ENCODE peak calls at places on chromosomes 13 and 19, in five cellular contexts. R, X, P, I and G are unnamed samples. For H3K36me3, the result is how much of the 10 kb centered on the place peaks cover.

GRCh38 chr19:10713317-10713716 is 4.6 kb upstream of the DNM2 start:
- DNase-seq in R (no peak), X (no peak), P (no peak), I (no peak), G (no peak)

GRCh38 chr13:38202730-38203129 is 146.9 kb upstream of the UFM1 start:
- DNase-seq in R (peak), X (no peak), P (no peak), I (no peak), G (no peak)

GRCh38 chr13:77994166-77994565 is 75.5 kb upstream of the EDNRB start:
- DNase-seq in R (no peak), X (no peak), P (no peak), I (no peak), G (no peak)

GRCh38 chr13:54733639-54734038 is 1705.0 kb downstream of the OLFM4 start:
- DNase-seq in R (no peak), X (peak), P (peak), I (no peak), G (no peak)

GRCh38 chr13:51814825-51815650 is 11.1 kb upstream of the DHRS12 start:
- DNase-seq in R (peak), X (peak), P (peak), I (no peak), G (no peak)

GRCh38 chr19:48506138-48506733 is 5.4 kb downstream of the LMTK3 start:
- DNase-seq in R (peak), X (peak), P (no peak), I (no peak), G (no peak)

GRCh38 chr13:42892760-42893159 is 99.3 kb downstream of the EPSTI1 start:
- DNase-seq in R (peak), X (no peak), P (no peak), I (no peak), G (no peak)

GRCh38 chr13:78121459-78122348 is 203.1 kb upstream of the EDNRB start:
- DNase-seq in R (peak), X (peak), P (peak), I (no peak), G (no peak)

GRCh38 chr13:74027161-74027779 is 106.9 kb downstream of the KLF12 start:
- DNase-seq in R (no peak), X (no peak), P (no peak), I (no peak), G (no peak)
- H3K27ac ChIP-seq in R (no peak), X (no peak), P (peak), I (no peak), G (no peak)

GRCh38 chr19:17766543-17767131 is 15.4 kb downstream of the FCHO1 start:
- DNase-seq in R (peak), X (peak), P (peak), I (peak), G (peak)
- H3K36me3 ChIP-seq in R (under half), X (under half), P (under half), I (under half), G (under half)

GRCh38 chr19:31252476-31252875 is 96.8 kb downstream of the TSHZ3 start:
- DNase-seq in R (no peak), X (no peak), P (no peak), I (no peak), G (no peak)
- H3K27ac ChIP-seq in R (no peak), X (no peak), P (no peak), I (no peak), G (no peak)

GRCh38 chr19:40806385-40807146 is 7.6 kb downstream of the EGLN2 start:
- DNase-seq in R (peak), X (peak), P (peak), I (peak), G (peak)

GRCh38 chr19:40803857-40804782 is 5.1 kb downstream of the EGLN2 start:
- DNase-seq in R (no peak), X (no peak), P (no peak), I (no peak), G (peak)

GRCh38 chr19:40807147-40808020 is 8.4 kb downstream of the EGLN2 start:
- DNase-seq in R (no peak), X (peak), P (peak), I (no peak), G (no peak)

GRCh38 chr19:40804783-40805242 is 5.8 kb downstream of the EGLN2 start:
- DNase-seq in R (no peak), X (no peak), P (no peak), I (no peak), G (no peak)

DNA sequence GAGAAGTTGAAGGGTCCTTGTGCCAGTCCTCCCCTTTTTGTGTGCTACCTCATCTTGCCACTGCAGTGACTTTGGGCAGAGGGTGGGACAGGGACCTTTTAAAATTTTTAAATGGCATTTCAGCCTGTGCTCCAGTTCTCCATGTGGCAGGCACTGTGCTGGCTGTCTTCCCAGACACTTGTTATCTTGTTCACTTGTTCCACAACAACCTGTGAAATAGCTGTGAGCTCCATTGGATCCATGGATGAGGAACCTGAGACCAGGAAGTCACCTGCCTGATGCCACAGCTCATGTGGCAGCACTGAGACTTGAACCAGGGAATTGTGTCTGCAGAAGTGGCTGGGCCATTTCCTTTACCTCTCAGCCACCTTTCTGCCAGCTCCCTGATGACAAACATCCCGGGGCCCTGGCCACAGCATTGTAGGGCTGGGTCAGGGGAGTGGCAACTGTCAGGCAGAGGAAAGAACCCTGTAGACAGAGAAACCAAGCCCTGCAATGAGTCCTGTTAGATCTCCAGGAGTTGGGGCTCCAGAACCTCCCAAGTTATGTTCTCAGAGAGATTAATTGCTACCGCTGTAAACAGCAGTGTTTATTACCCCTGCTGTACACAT is 6.4 kb downstream of the EGLN2 start:
- DNase-seq in R (no peak), X (no peak), P (no peak), I (no peak), G (no peak)
- H3K36me3 ChIP-seq in R (under half), X (under half), P (under half), I (under half), G (half or more)

GRCh38 chr13:19674898-19675297 is 41.4 kb downstream of the MPHOSPH8 start:
- DNase-seq in R (no peak), X (no peak), P (no peak), I (no peak), G (no peak)

GRCh38 chr13:19685445-19685844 is 52.0 kb downstream of the MPHOSPH8 start:
- DNase-seq in R (no peak), X (no peak), P (no peak), I (no peak), G (no peak)

GRCh38 chr13:19685034-19685433 is 51.6 kb downstream of the MPHOSPH8 start:
- DNase-seq in R (no peak), X (no peak), P (peak), I (no peak), G (no peak)

GRCh38 chr13:19681517-19681916 is 48.1 kb downstream of the MPHOSPH8 start:
- DNase-seq in R (no peak), X (peak), P (no peak), I (no peak), G (no peak)

GRCh38 chr13:19680751-19681150 is 47.3 kb downstream of the MPHOSPH8 start:
- DNase-seq in R (no peak), X (no peak), P (no peak), I (no peak), G (no peak)
- H3K27ac ChIP-seq in R (no peak), X (no peak), P (no peak), I (no peak), G (no peak)

GRCh38 chr19:4030981-4031380 is 23.4 kb downstream of the PIAS4 start:
- DNase-seq in R (no peak), X (no peak), P (no peak), I (no peak), G (no peak)
- H3K36me3 ChIP-seq in R (under half), X (under half), P (under half), I (half or more), G (half or more)

GRCh38 chr13:99992376-99992775 is 10.8 kb downstream of the ZIC2 start:
- DNase-seq in R (no peak), X (peak), P (no peak), I (no peak), G (no peak)
- H3K27ac ChIP-seq in R (no peak), X (no peak), P (no peak), I (no peak), G (no peak)

GRCh38 chr13:73717632-73718031 is 416.6 kb downstream of the KLF12 start:
- DNase-seq in R (peak), X (no peak), P (peak), I (no peak), G (no peak)
- H3K36me3 ChIP-seq in R (under half), X (under half), P (under half), I (under half), G (under half)